ENCODE peak calls at places on chromosomes 7 and 10, in five cellular contexts. J is GM23338, H is DND-41, Q is heart right ventricle, Z is substantia nigra. X is an unnamed sample.

GRCh38 chr7:111098011-111098925 is 7.3 kb downstream of the LRRN3 start:
- DNase-seq in J (peak; percentile 83), Z (no peak), Q (peak; percentile 10), H (peak; percentile 58), X (no peak)

GRCh38 chr10:28532223-28532508 is 752 bp upstream of the WAC start:
- DNase-seq in J (peak; percentile 71), Q (peak; percentile 61), Z (no peak), H (no peak), X (no peak)

GRCh38 chr10:76858721-76859120 is 778.9 kb downstream of the KCNMA1 start:
- DNase-seq in Q (no peak), Z (no peak), H (no peak), J (no peak), X (no peak)

GRCh38 chr10:35300063-35300699 is 36.1 kb upstream of the CCNY start:
- DNase-seq in H (no peak), J (no peak), Q (no peak), Z (peak; percentile 3), X (no peak)

GRCh38 chr7:130922206-130923112 is 188.5 kb upstream of the KLF14 start:
- DNase-seq in H (no peak), Z (no peak), Q (no peak), J (no peak), X (no peak)

GRCh38 chr10:6406220-6407033 is 173.6 kb downstream of the PRKCQ start:
- DNase-seq in Q (no peak), Z (no peak), H (no peak), J (peak; percentile 41), X (no peak)

GRCh38 chr10:63206997-63207952 is 74.1 kb downstream of the NRBF2 start:
- DNase-seq in Z (no peak), H (no peak), J (no peak), Q (peak; percentile 51), X (no peak)

GRCh38 chr10:122419016-122419415 is 35.4 kb upstream of the ARMS2 start:
- DNase-seq in Q (no peak), Z (no peak), J (no peak), H (no peak), X (no peak)

GRCh38 chr10:49298666-49298989 is 342 bp upstream of the C10orf71 start:
- DNase-seq in H (no peak), Z (no peak), Q (peak; percentile 80), J (peak; percentile 42), X (no peak)

GRCh38 chr7:63067897-63068585 is 930.6 kb upstream of the ZNF722 start:
- DNase-seq in Z (no peak), J (no peak), Q (no peak), H (no peak), X (no peak)

GRCh38 chr10:52312999-52313349 is 1.1 kb upstream of the DKK1 start:
- DNase-seq in Q (no peak), H (no peak), Z (no peak), J (no peak), X (no peak)

GRCh38 chr7:34756691-34757090 is 98.7 kb downstream of the NPSR1 start:
- DNase-seq in H (no peak), J (no peak), Q (no peak), Z (no peak), X (no peak)

GRCh38 chr7:55160539-55160938 is 141.7 kb downstream of the EGFR start:
- DNase-seq in Z (no peak), J (no peak), H (no peak), Q (no peak), X (no peak)

GRCh38 chr10:30862486-30862885 is 169.2 kb downstream of the ZNF438 start:
- DNase-seq in J (no peak), Q (no peak), H (no peak), Z (no peak), X (no peak)

GRCh38 chr10:7561216-7561893 is 105.4 kb downstream of the ITIH5 start:
- DNase-seq in J (peak; percentile 34), Z (no peak), H (no peak), Q (peak; percentile 85), X (no peak)

GRCh38 chr10:52443419-52444388 is 129.6 kb downstream of the DKK1 start:
- DNase-seq in H (no peak), Z (no peak), Q (no peak), J (no peak), X (no peak)

GRCh38 chr10:51117794-51118193 is 43.5 kb downstream of the PRKG1 start:
- DNase-seq in H (no peak), J (no peak), Q (peak; percentile 49), Z (no peak), X (no peak)

GRCh38 chr10:77036993-77037734 is 600.4 kb downstream of the KCNMA1 start:
- DNase-seq in J (peak; percentile 86), Q (no peak), H (peak; percentile 8), Z (no peak), X (no peak)

GRCh38 chr10:49629286-49629915 is 15.6 kb downstream of the CHAT start:
- DNase-seq in Z (no peak), J (no peak), Q (no peak), H (no peak), X (no peak)

GRCh38 chr7:109235316-109235715 is 665.6 kb downstream of the DNAJB9 start:
- DNase-seq in J (no peak), Z (no peak), Q (no peak), H (no peak), X (no peak)

GRCh38 chr7:53094827-53095226 is 59.4 kb downstream of the POM121L12 start:
- DNase-seq in J (no peak), Z (no peak), H (no peak), Q (no peak), X (no peak)

GRCh38 chr10:65166272-65166671 is 1645.1 kb downstream of the REEP3 start:
- DNase-seq in Z (no peak), J (no peak), Q (no peak), H (no peak), X (no peak)

GRCh38 chr10:71438761-71439160 is 42.0 kb downstream of the CDH23 start:
- DNase-seq in Z (no peak), H (no peak), J (no peak), Q (no peak), X (no peak)

GRCh38 chr10:96687317-96688012 is 32.8 kb downstream of the PIK3AP1 start:
- DNase-seq in H (no peak), J (no peak), Z (no peak), Q (no peak), X (no peak)

GRCh38 chr10:127044191-127044590 is 139.0 kb downstream of the DOCK1 start:
- DNase-seq in J (no peak), Z (no peak), Q (no peak), H (no peak), X (no peak)

DNA sequence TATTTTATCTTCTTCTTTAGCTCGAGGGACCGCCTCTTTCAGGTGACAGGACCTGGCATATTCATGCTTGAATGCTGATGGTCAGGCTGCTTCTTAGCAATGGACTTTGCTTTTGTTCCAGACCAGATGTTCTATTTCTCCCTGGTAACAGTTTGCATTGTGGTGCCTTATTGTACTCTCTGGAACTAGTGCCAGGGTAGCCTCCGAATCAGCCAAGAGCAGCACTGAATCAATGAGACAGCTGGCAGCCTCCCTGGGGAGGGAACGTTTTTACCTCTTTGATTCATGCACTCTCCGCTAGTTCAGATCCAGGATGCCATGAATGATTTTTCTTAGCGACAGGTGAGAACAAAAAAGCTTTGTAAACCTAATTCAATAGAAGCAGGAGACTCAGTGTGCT is 54.1 kb upstream of the NXPH1 start:
- DNase-seq in J (no peak), Q (no peak), H (no peak), Z (no peak), X (no peak)
- H3K27ac ChIP-seq in J (no peak overlapping the region), Q (no peak overlapping the region), H (no peak overlapping the region), Z (peak overlapping the region; percentile 73), X (no peak overlapping the region)

GRCh38 chr7:155625557-155625956 is 18.9 kb upstream of the RBM33 start:
- DNase-seq in H (no peak), Q (no peak), Z (no peak), J (no peak), X (no peak)
- H3K27ac ChIP-seq in H (no peak overlapping the region), Q (no peak overlapping the region), Z (no peak overlapping the region), J (no peak overlapping the region), X (no peak overlapping the region)

DNA sequence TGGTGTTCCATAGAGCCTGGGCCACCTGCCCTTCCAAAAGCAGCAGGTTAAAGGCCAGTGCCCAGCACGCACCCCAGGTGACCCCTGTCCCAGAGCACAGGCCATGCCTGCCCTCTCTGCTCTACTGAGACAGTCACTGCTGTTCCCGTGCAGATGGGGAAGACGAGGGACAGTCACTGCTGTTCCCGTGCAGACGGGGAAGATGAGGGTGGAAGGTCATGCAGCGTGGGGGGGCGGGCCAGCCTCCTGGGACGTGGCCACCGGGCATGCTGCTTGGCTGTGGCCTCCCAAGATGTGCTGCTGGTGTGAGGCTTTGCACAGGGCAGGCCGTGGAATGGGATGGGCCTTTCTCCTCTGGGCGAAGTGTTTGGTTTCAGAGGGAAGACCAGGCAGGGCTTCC is 18.4 kb downstream of the LRRC27 start:
- DNase-seq in H (no peak), Z (no peak), Q (no peak), J (no peak), X (no peak)
- H3K27ac ChIP-seq in H (no peak overlapping the region), Z (no peak overlapping the region), Q (no peak overlapping the region), J (no peak overlapping the region), X (no peak overlapping the region)

DNA sequence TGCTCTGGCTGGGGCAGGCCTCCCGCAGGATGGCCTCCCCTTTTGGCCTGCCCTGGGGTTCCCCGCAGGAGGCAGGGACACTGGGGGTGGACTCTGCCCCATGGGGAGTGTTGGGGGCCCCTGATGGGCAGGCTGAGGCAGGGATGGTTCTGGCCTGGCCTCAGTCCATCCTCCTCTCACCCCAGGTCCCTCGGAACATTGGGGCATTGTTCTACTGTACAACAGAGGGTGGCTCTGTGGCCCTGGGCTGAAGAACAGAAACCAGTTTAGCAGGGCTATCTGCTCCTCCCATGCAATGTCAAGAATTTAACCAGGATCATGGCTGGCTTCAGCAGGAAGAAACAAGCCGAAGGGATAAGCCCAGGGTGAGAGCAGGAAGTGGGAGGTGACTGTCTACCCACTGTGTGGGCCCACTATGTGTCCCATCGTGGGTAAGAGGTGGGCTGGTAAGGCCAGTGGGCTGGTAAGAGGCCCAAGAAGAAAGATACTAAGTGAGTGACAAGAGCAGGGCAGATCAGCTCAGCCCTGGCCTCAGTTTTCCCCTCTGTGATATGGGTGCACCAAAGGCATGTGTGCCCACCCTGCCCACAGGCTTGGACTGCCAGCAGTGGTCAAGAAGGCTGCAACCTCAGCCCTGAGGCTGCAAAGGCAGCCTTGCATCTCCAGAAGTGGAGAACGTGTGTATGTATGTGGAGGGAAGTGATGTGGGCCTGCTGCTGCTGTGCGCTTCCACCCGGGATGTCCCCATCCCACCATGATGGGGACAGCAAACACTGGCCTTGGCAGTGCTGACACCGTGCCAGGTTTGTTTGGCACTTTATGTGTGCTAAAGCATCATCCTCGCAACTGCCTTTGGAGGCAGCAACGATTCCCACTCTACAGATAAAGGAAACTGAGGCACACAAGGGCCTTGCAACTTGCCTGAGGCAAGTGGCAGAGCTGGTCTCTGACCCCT is 138.9 kb downstream of the SH3PXD2A start:
- DNase-seq in Z (peak; percentile 47), Q (no peak), J (peak; percentile 35), H (no peak), X (no peak)
- H3K27ac ChIP-seq in Z (peak overlapping the region; percentile 85), Q (no peak overlapping the region), J (no peak overlapping the region), H (no peak overlapping the region), X (no peak overlapping the region)

DNA sequence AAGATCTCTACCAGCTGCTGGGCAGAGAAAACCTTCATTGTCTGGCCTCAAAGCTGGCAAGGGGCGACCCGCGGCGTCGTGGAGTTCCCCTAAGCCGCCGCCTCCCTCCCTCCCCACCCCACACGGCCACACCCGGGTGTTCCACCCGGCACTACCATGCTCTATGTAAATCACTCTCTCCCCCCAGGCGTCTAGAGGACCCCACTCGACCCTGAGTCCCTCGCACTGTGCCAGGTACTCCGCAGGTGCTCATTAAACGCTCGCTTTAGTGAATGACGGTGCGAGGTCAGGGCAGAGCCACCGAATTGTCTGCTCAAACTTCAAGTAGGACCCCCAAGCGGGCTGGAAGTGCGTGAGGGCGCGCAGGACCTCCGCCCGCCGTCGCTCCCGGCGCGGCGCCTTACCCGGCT is 628 bp downstream of the PARP12 start:
- DNase-seq in J (peak; percentile 24), Q (peak; percentile 22), H (peak; percentile 44), Z (no peak), X (no peak)
- H3K27ac ChIP-seq in J (no peak overlapping the region), Q (peak overlapping the region; percentile 87), H (peak overlapping the region; percentile 80), Z (no peak overlapping the region), X (peak overlapping the region; percentile 96)

X was measured in left lung.